ENCODE peak calls at places on chromosomes 5 and 9, in five cellular contexts. One of them, this sample, is unnamed.

GRCh38 chr5:135999396-136000139 is 29.2 kb upstream of the TGFBI start:
- DNase-seq in HFFc6: peak; percentile 83
- DNase-seq in mucosa of descending colon: no peak
- DNase-seq in tibial artery: no peak
- DNase-seq in mammary epithelial cell: peak; percentile 60
- DNase-seq in this sample: no peak

GRCh38 chr5:92795633-92796032 is 785.4 kb downstream of the NR2F1-AS1 start:
- DNase-seq in HFFc6: no peak
- DNase-seq in mucosa of descending colon: no peak
- DNase-seq in mammary epithelial cell: peak; percentile 33
- DNase-seq in tibial artery: no peak
- DNase-seq in this sample: no peak

GRCh38 chr5:17235736-17236330 is 18.4 kb downstream of the BASP1 start:
- DNase-seq in mucosa of descending colon: no peak
- DNase-seq in HFFc6: peak; percentile 62
- DNase-seq in tibial artery: no peak
- DNase-seq in mammary epithelial cell: no peak
- DNase-seq in this sample: no peak

GRCh38 chr9:18778846-18779245 is 254.2 kb downstream of the SAXO1 start:
- DNase-seq in mammary epithelial cell: no peak
- DNase-seq in HFFc6: no peak
- DNase-seq in mucosa of descending colon: no peak
- DNase-seq in tibial artery: no peak
- DNase-seq in this sample: no peak

GRCh38 chr9:72998363-72998762 is 45.5 kb upstream of the ALDH1A1 start:
- DNase-seq in mucosa of descending colon: no peak
- DNase-seq in tibial artery: no peak
- DNase-seq in HFFc6: no peak
- DNase-seq in mammary epithelial cell: no peak
- DNase-seq in this sample: no peak

GRCh38 chr9:34651286-34651685 is 699 bp upstream of the IL11RA start:
- DNase-seq in tibial artery: peak; percentile 76
- DNase-seq in mucosa of descending colon: peak; percentile 49
- DNase-seq in mammary epithelial cell: peak; percentile 60
- DNase-seq in HFFc6: peak; percentile 23
- DNase-seq in this sample: no peak

GRCh38 chr9:36138496-36138895 is 2.0 kb downstream of the GLIPR2 start:
- DNase-seq in tibial artery: no peak
- DNase-seq in mucosa of descending colon: no peak
- DNase-seq in mammary epithelial cell: no peak
- DNase-seq in HFFc6: no peak
- DNase-seq in this sample: no peak

GRCh38 chr5:77915346-77915745 is 139.2 kb upstream of the TBCA start:
- DNase-seq in tibial artery: no peak
- DNase-seq in mucosa of descending colon: no peak
- DNase-seq in HFFc6: no peak
- DNase-seq in mammary epithelial cell: no peak
- DNase-seq in this sample: no peak

GRCh38 chr9:125399165-125399564 is 137.5 kb downstream of the GAPVD1 start:
- DNase-seq in tibial artery: no peak
- DNase-seq in mucosa of descending colon: no peak
- DNase-seq in HFFc6: no peak
- DNase-seq in mammary epithelial cell: no peak
- DNase-seq in this sample: no peak

GRCh38 chr5:73327908-73328455 is 120.6 kb downstream of the FOXD1 start:
- DNase-seq in tibial artery: no peak
- DNase-seq in mammary epithelial cell: peak; percentile 55
- DNase-seq in mucosa of descending colon: no peak
- DNase-seq in HFFc6: peak; percentile 58
- DNase-seq in this sample: no peak

GRCh38 chr9:2299843-2300205 is 284.7 kb downstream of the SMARCA2 start:
- DNase-seq in mammary epithelial cell: no peak
- DNase-seq in HFFc6: no peak
- DNase-seq in tibial artery: no peak
- DNase-seq in mucosa of descending colon: no peak
- DNase-seq in this sample: no peak

GRCh38 chr9:134623408-134624066 is 18.1 kb upstream of the COL5A1 start:
- DNase-seq in mucosa of descending colon: no peak
- DNase-seq in tibial artery: peak; percentile 74
- DNase-seq in HFFc6: no peak
- DNase-seq in mammary epithelial cell: no peak
- DNase-seq in this sample: no peak

GRCh38 chr9:131180454-131180853 is 55.1 kb downstream of the NUP214 start:
- DNase-seq in HFFc6: peak; percentile 96
- DNase-seq in tibial artery: no peak
- DNase-seq in mucosa of descending colon: no peak
- DNase-seq in mammary epithelial cell: no peak
- DNase-seq in this sample: no peak

GRCh38 chr9:134517069-134517680 is 124.4 kb upstream of the COL5A1 start:
- DNase-seq in tibial artery: no peak
- DNase-seq in HFFc6: no peak
- DNase-seq in mammary epithelial cell: no peak
- DNase-seq in mucosa of descending colon: no peak
- DNase-seq in this sample: no peak

GRCh38 chr9:75140261-75140660 is 51.9 kb downstream of the OSTF1 start:
- DNase-seq in mammary epithelial cell: no peak
- DNase-seq in mucosa of descending colon: no peak
- DNase-seq in HFFc6: no peak
- DNase-seq in tibial artery: no peak
- DNase-seq in this sample: no peak

GRCh38 chr9:107653263-107653821 is 163.8 kb upstream of the KLF4 start:
- DNase-seq in mucosa of descending colon: no peak
- DNase-seq in mammary epithelial cell: no peak
- DNase-seq in HFFc6: no peak
- DNase-seq in tibial artery: no peak
- DNase-seq in this sample: no peak

GRCh38 chr9:121133104-121133816 is 58.5 kb downstream of the CNTRL start:
- DNase-seq in HFFc6: no peak
- DNase-seq in tibial artery: no peak
- DNase-seq in mucosa of descending colon: peak; percentile 69
- DNase-seq in mammary epithelial cell: peak; percentile 51
- DNase-seq in this sample: no peak

GRCh38 chr5:51895834-51896233 is 512.6 kb downstream of the ISL1 start:
- DNase-seq in mammary epithelial cell: no peak
- DNase-seq in mucosa of descending colon: no peak
- DNase-seq in tibial artery: no peak
- DNase-seq in HFFc6: no peak
- DNase-seq in this sample: no peak

GRCh38 chr9:38389313-38389712 is 3.2 kb upstream of the ALDH1B1 start:
- DNase-seq in tibial artery: peak; percentile 16
- DNase-seq in mammary epithelial cell: no peak
- DNase-seq in HFFc6: no peak
- DNase-seq in mucosa of descending colon: no peak
- DNase-seq in this sample: no peak

GRCh38 chr5:155082401-155082800 is 68.8 kb downstream of the KIF4B start:
- DNase-seq in mucosa of descending colon: no peak
- DNase-seq in mammary epithelial cell: peak; percentile 54
- DNase-seq in HFFc6: peak; percentile 68
- DNase-seq in tibial artery: no peak
- DNase-seq in this sample: no peak

GRCh38 chr9:90198956-90199355 is 443.7 kb downstream of the DIRAS2 start:
- DNase-seq in HFFc6: no peak
- DNase-seq in mammary epithelial cell: no peak
- DNase-seq in mucosa of descending colon: no peak
- DNase-seq in tibial artery: no peak
- DNase-seq in this sample: no peak

GRCh38 chr5:91288517-91288916 is 94.6 kb downstream of the ARRDC3 start:
- DNase-seq in mammary epithelial cell: no peak
- DNase-seq in mucosa of descending colon: no peak
- DNase-seq in tibial artery: no peak
- DNase-seq in HFFc6: no peak
- DNase-seq in this sample: no peak

GRCh38 chr5:123157797-123158528 is 68.9 kb downstream of the PRDM6 start:
- DNase-seq in mammary epithelial cell: peak; percentile 51
- DNase-seq in HFFc6: peak; percentile 52
- DNase-seq in tibial artery: no peak
- DNase-seq in mucosa of descending colon: no peak
- DNase-seq in this sample: no peak

GRCh38 chr9:129776938-129777768 is 24.3 kb upstream of the PTGES start:
- DNase-seq in tibial artery: peak; percentile 97
- DNase-seq in mammary epithelial cell: peak; percentile 99
- DNase-seq in HFFc6: peak; percentile 98
- DNase-seq in mucosa of descending colon: peak; percentile 79
- DNase-seq in this sample: peak; percentile 45

GRCh38 chr5:124461857-124462423 is 284.5 kb downstream of the ZNF608 start:
- DNase-seq in HFFc6: no peak
- DNase-seq in tibial artery: no peak
- DNase-seq in mammary epithelial cell: no peak
- DNase-seq in mucosa of descending colon: no peak
- DNase-seq in this sample: no peak

GRCh38 chr5:159337291-159337974 is 7.1 kb upstream of the IL12B start:
- DNase-seq in mammary epithelial cell: peak; percentile 91
- DNase-seq in tibial artery: no peak
- DNase-seq in HFFc6: peak; percentile 82
- DNase-seq in mucosa of descending colon: no peak
- DNase-seq in this sample: no peak

GRCh38 chr9:136916330-136917184 is 28.0 kb downstream of the FBXW5 start:
- DNase-seq in mucosa of descending colon: no peak
- DNase-seq in HFFc6: no peak
- DNase-seq in mammary epithelial cell: no peak
- DNase-seq in tibial artery: no peak
- DNase-seq in this sample: no peak

GRCh38 chr9:69147041-69147834 is 26.8 kb upstream of the TJP2 start:
- DNase-seq in HFFc6: no peak
- DNase-seq in mucosa of descending colon: no peak
- DNase-seq in mammary epithelial cell: no peak
- DNase-seq in tibial artery: no peak
- DNase-seq in this sample: no peak

GRCh38 chr9:90037136-90037797 is 432.5 kb downstream of the GADD45G start:
- DNase-seq in HFFc6: no peak
- DNase-seq in mammary epithelial cell: no peak
- DNase-seq in tibial artery: no peak
- DNase-seq in mucosa of descending colon: no peak
- DNase-seq in this sample: no peak

GRCh38 chr5:73718762-73719161 is 92.8 kb downstream of the ARHGEF28 start:
- DNase-seq in HFFc6: no peak
- DNase-seq in mammary epithelial cell: no peak
- DNase-seq in mucosa of descending colon: no peak
- DNase-seq in tibial artery: no peak
- DNase-seq in this sample: no peak

GRCh38 chr9:77673912-77674791 is 26.0 kb upstream of the GNA14 start:
- DNase-seq in mammary epithelial cell: no peak
- DNase-seq in HFFc6: no peak
- DNase-seq in mucosa of descending colon: no peak
- DNase-seq in tibial artery: no peak
- DNase-seq in this sample: no peak

GRCh38 chr5:137656558-137656957 is 79.3 kb downstream of the KLHL3 start:
- DNase-seq in mammary epithelial cell: no peak
- DNase-seq in mucosa of descending colon: no peak
- DNase-seq in HFFc6: no peak
- DNase-seq in tibial artery: no peak
- DNase-seq in this sample: no peak

GRCh38 chr5:141150215-141150992 is 547 bp downstream of the PCDHB6 start:
- DNase-seq in tibial artery: no peak
- DNase-seq in mucosa of descending colon: no peak
- DNase-seq in mammary epithelial cell: peak; percentile 3
- DNase-seq in HFFc6: no peak
- DNase-seq in this sample: no peak

DNA sequence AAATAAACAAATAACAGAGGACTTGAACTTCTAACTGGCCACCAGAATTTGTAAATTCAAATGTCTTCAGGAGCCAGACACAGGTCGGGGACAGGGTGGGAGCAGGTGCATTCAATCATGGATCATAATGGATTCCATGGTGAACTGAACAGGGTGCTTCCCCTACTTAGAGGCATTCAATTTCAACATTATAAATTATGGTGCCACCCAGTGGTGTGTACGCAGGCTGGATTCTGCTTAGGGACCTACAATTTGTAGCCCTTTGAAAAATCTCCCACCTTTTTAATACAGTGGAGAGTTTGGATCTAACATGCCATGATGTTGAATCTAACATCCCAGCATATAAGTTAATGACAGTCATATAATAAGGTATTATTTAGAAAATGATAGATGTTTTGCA is 22.3 kb downstream of the KLF9 start:
- DNase-seq in mucosa of descending colon: no peak
- DNase-seq in HFFc6: no peak
- DNase-seq in tibial artery: no peak
- DNase-seq in mammary epithelial cell: no peak
- DNase-seq in this sample: no peak
- TF ChIP-seq CTCF in mucosa of descending colon: no peak
- TF ChIP-seq CTCF in HFFc6: peak; percentile 63
- TF ChIP-seq CTCF in tibial artery: no peak
- TF ChIP-seq CTCF in mammary epithelial cell: peak; percentile 26
- TF ChIP-seq CTCF in this sample: no peak

DNA sequence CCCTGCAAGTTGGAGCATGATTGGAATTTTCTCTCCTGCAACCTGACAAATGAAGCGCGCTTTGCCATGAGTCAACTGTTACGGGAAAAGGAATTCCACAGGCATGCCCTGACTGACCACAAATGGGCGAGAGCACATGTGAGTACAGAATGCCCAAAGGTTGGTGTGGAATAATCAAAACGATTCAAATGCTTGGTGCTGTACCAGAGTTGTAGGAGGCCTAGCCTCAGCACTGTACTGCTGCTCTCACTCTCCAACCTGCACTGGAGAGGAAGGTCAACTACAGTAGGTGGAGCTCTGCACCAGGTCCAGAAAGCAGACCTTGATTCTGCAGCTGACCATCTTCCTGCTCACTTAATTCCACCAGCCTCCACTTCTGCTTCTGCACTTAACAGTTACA is 406.9 kb upstream of the ACTBL2 start:
- DNase-seq in tibial artery: no peak
- DNase-seq in mucosa of descending colon: no peak
- DNase-seq in HFFc6: peak; percentile 79
- DNase-seq in mammary epithelial cell: peak; percentile 98
- DNase-seq in this sample: no peak
- TF ChIP-seq CTCF in tibial artery: no peak
- TF ChIP-seq CTCF in mucosa of descending colon: no peak
- TF ChIP-seq CTCF in HFFc6: peak; percentile 54
- TF ChIP-seq CTCF in mammary epithelial cell: peak; percentile 63
- TF ChIP-seq CTCF in this sample: no peak

DNA sequence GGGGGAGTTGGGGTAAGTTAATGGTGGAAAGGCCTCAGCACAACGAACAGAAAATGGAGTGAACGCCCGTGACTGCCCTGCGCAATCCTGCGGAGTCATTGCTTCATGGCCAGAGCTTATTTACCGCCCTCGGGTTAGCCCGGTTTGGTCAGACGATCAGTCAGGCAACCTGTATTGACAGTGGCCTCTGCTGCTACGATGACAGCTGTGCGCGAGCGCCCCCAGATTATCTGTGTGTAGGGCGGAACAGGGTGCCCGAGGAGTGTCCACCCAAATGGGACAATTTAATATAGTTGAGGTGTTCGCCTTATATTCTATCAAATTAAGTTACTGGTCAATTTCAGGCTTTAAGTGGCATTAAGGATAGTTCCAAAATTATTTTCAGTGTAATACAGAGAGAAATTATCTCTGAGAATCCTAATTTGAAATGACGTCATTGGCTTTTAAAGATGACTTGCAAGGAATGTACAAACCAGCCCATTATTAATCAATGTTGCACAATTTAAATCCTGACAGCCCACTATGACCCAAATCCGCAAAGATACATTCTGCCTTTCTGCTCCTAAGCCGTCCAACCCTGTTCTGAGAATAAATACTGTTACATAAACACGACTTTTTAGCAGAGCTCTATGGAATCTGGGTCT is 879 bp upstream of the UBQLN1 start:
- DNase-seq in HFFc6: peak; percentile 41
- DNase-seq in mucosa of descending colon: peak; percentile 80
- DNase-seq in tibial artery: peak; percentile 88
- DNase-seq in mammary epithelial cell: peak; percentile 63
- DNase-seq in this sample: peak; percentile 75
- TF ChIP-seq CTCF in HFFc6: peak; percentile 50
- TF ChIP-seq CTCF in mucosa of descending colon: no peak
- TF ChIP-seq CTCF in tibial artery: no peak
- TF ChIP-seq CTCF in mammary epithelial cell: peak; percentile 36
- TF ChIP-seq CTCF in this sample: peak; percentile 56

GRCh38 chr5:132445640-132445923 is 45.0 kb downstream of the IRF1 start:
- DNase-seq in mammary epithelial cell: no peak
- DNase-seq in HFFc6: no peak
- DNase-seq in mucosa of descending colon: no peak
- DNase-seq in tibial artery: peak; percentile 51
- DNase-seq in this sample: no peak
- TF ChIP-seq CTCF in mammary epithelial cell: no peak
- TF ChIP-seq CTCF in HFFc6: no peak
- TF ChIP-seq CTCF in mucosa of descending colon: no peak
- TF ChIP-seq CTCF in tibial artery: no peak
- TF ChIP-seq CTCF in this sample: no peak

This sample was measured in GM13976.